ENCODE peak calls at places on chromosome 3, in eight cellular contexts. One of them, this sample, is unnamed.

GRCh38 chr3:147930417-147930816 is 521.3 kb downstream of the ZIC1 start:
- DNase-seq in HL-60: no peak
- DNase-seq in tibial nerve: no peak
- DNase-seq in fibroblast of villous mesenchyme: peak; percentile 4
- DNase-seq in brain microvascular endothelial cell: peak; percentile 54
- DNase-seq in A549: peak; percentile 6
- DNase-seq in NT2/D1: no peak
- DNase-seq in cardiac muscle cell: no peak
- DNase-seq in this sample: no peak

GRCh38 chr3:3237979-3238378 is 58.5 kb upstream of the CRBN start:
- DNase-seq in HL-60: no peak
- DNase-seq in tibial nerve: no peak
- DNase-seq in fibroblast of villous mesenchyme: no peak
- DNase-seq in brain microvascular endothelial cell: no peak
- DNase-seq in A549: no peak
- DNase-seq in NT2/D1: no peak
- DNase-seq in cardiac muscle cell: no peak
- DNase-seq in this sample: no peak

GRCh38 chr3:143847787-143848631 is at the start of gene SLC9A9:
- DNase-seq in HL-60: no peak
- DNase-seq in tibial nerve: no peak
- DNase-seq in fibroblast of villous mesenchyme: peak; percentile 78
- DNase-seq in brain microvascular endothelial cell: peak; percentile 73
- DNase-seq in A549: no peak
- DNase-seq in NT2/D1: peak; percentile 8
- DNase-seq in cardiac muscle cell: peak; percentile 49
- DNase-seq in this sample: peak; percentile 43

GRCh38 chr3:190709351-190709773 is 153.1 kb downstream of the GMNC start:
- DNase-seq in HL-60: no peak
- DNase-seq in tibial nerve: no peak
- DNase-seq in fibroblast of villous mesenchyme: no peak
- DNase-seq in brain microvascular endothelial cell: peak; percentile 38
- DNase-seq in A549: no peak
- DNase-seq in NT2/D1: no peak
- DNase-seq in cardiac muscle cell: no peak
- DNase-seq in this sample: peak; percentile 69

GRCh38 chr3:156816091-156816793 is 9.9 kb upstream of the LEKR1 start:
- DNase-seq in HL-60: no peak
- DNase-seq in tibial nerve: no peak
- DNase-seq in fibroblast of villous mesenchyme: peak; percentile 52
- DNase-seq in brain microvascular endothelial cell: peak; percentile 66
- DNase-seq in A549: peak; percentile 50
- DNase-seq in NT2/D1: no peak
- DNase-seq in cardiac muscle cell: peak; percentile 34
- DNase-seq in this sample: no peak

GRCh38 chr3:139353920-139354556 is 10.2 kb downstream of the MRPS22 start:
- DNase-seq in HL-60: peak; percentile 36
- DNase-seq in tibial nerve: no peak
- DNase-seq in fibroblast of villous mesenchyme: peak; percentile 64
- DNase-seq in brain microvascular endothelial cell: peak; percentile 58
- DNase-seq in A549: peak; percentile 66
- DNase-seq in NT2/D1: peak; percentile 57
- DNase-seq in cardiac muscle cell: peak; percentile 56
- DNase-seq in this sample: peak; percentile 67

GRCh38 chr3:149330609-149331008 is 2.8 kb downstream of the TM4SF18 start:
- DNase-seq in HL-60: no peak
- DNase-seq in tibial nerve: no peak
- DNase-seq in fibroblast of villous mesenchyme: no peak
- DNase-seq in brain microvascular endothelial cell: no peak
- DNase-seq in A549: peak; percentile 54
- DNase-seq in NT2/D1: no peak
- DNase-seq in cardiac muscle cell: no peak
- DNase-seq in this sample: no peak

GRCh38 chr3:110479676-110480075 is 591.9 kb upstream of the NECTIN3 start:
- DNase-seq in HL-60: no peak
- DNase-seq in tibial nerve: no peak
- DNase-seq in fibroblast of villous mesenchyme: no peak
- DNase-seq in brain microvascular endothelial cell: no peak
- DNase-seq in A549: no peak
- DNase-seq in NT2/D1: no peak
- DNase-seq in cardiac muscle cell: no peak
- DNase-seq in this sample: no peak

GRCh38 chr3:66381621-66382020 is 119.2 kb downstream of the LRIG1 start:
- DNase-seq in HL-60: no peak
- DNase-seq in tibial nerve: no peak
- DNase-seq in fibroblast of villous mesenchyme: no peak
- DNase-seq in brain microvascular endothelial cell: no peak
- DNase-seq in A549: no peak
- DNase-seq in NT2/D1: no peak
- DNase-seq in cardiac muscle cell: no peak
- DNase-seq in this sample: no peak

DNA sequence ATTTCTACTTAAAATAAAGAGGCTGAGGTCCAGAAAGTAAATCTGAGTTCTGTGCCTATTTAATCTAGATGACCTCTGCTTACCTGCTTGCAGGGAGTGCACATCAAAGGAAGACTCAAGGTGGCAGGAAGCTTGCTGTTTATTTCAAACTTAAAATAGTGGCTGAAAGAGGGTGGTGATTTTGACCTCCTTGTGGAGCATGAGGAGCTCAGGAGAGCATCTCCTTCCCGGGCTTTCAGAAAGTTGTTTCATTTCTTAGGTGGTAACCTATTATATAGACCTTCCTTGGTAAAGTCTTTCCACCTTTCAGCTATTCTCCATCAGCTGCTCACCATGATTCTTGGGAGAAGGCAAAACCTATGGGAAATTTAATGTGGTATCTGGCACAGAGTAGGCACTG is 494 bp downstream of the GCSAM start:
- DNase-seq in HL-60: no peak
- DNase-seq in tibial nerve: no peak
- DNase-seq in fibroblast of villous mesenchyme: no peak
- DNase-seq in brain microvascular endothelial cell: no peak
- DNase-seq in A549: no peak
- DNase-seq in NT2/D1: no peak
- DNase-seq in cardiac muscle cell: no peak
- DNase-seq in this sample: no peak
- H3K4me3 ChIP-seq in HL-60: no peak overlapping the region
- H3K4me3 ChIP-seq in tibial nerve: no peak overlapping the region
- H3K4me3 ChIP-seq in fibroblast of villous mesenchyme: no peak overlapping the region
- H3K4me3 ChIP-seq in brain microvascular endothelial cell: no peak overlapping the region
- H3K4me3 ChIP-seq in A549: no peak overlapping the region
- H3K4me3 ChIP-seq in NT2/D1: no peak overlapping the region
- H3K4me3 ChIP-seq in cardiac muscle cell: no peak overlapping the region
- H3K4me3 ChIP-seq in this sample: no peak overlapping the region

GRCh38 chr3:13480340-13481318 is 523 bp downstream of the HDAC11 start:
- DNase-seq in HL-60: no peak
- DNase-seq in tibial nerve: no peak
- DNase-seq in fibroblast of villous mesenchyme: peak; percentile 14
- DNase-seq in brain microvascular endothelial cell: no peak
- DNase-seq in A549: no peak
- DNase-seq in NT2/D1: no peak
- DNase-seq in cardiac muscle cell: no peak
- DNase-seq in this sample: no peak
- H3K4me3 ChIP-seq in HL-60: peak overlapping the region; percentile 36
- H3K4me3 ChIP-seq in tibial nerve: peak overlapping the region; percentile 52
- H3K4me3 ChIP-seq in fibroblast of villous mesenchyme: peak overlapping the region; percentile 67
- H3K4me3 ChIP-seq in brain microvascular endothelial cell: peak overlapping the region; percentile 54
- H3K4me3 ChIP-seq in A549: peak overlapping the region; percentile 77
- H3K4me3 ChIP-seq in NT2/D1: peak overlapping the region; percentile 59
- H3K4me3 ChIP-seq in cardiac muscle cell: peak overlapping the region; percentile 45
- H3K4me3 ChIP-seq in this sample: peak overlapping the region; percentile 36

GRCh38 chr3:151314593-151314992 is 2.0 kb downstream of the GPR87 start:
- DNase-seq in HL-60: no peak
- DNase-seq in tibial nerve: no peak
- DNase-seq in fibroblast of villous mesenchyme: no peak
- DNase-seq in brain microvascular endothelial cell: no peak
- DNase-seq in A549: no peak
- DNase-seq in NT2/D1: no peak
- DNase-seq in cardiac muscle cell: no peak
- DNase-seq in this sample: no peak
- H3K4me3 ChIP-seq in HL-60: no peak overlapping the region
- H3K4me3 ChIP-seq in tibial nerve: no peak overlapping the region
- H3K4me3 ChIP-seq in fibroblast of villous mesenchyme: no peak overlapping the region
- H3K4me3 ChIP-seq in brain microvascular endothelial cell: no peak overlapping the region
- H3K4me3 ChIP-seq in A549: no peak overlapping the region
- H3K4me3 ChIP-seq in NT2/D1: no peak overlapping the region
- H3K4me3 ChIP-seq in cardiac muscle cell: no peak overlapping the region
- H3K4me3 ChIP-seq in this sample: no peak overlapping the region

GRCh38 chr3:61199843-61200242 is 51.4 kb downstream of the FHIT start:
- DNase-seq in HL-60: no peak
- DNase-seq in tibial nerve: no peak
- DNase-seq in fibroblast of villous mesenchyme: no peak
- DNase-seq in brain microvascular endothelial cell: no peak
- DNase-seq in A549: no peak
- DNase-seq in NT2/D1: no peak
- DNase-seq in cardiac muscle cell: no peak
- DNase-seq in this sample: no peak

GRCh38 chr3:61192222-61192621 is 59.0 kb downstream of the FHIT start:
- DNase-seq in HL-60: no peak
- DNase-seq in tibial nerve: no peak
- DNase-seq in fibroblast of villous mesenchyme: no peak
- DNase-seq in brain microvascular endothelial cell: no peak
- DNase-seq in A549: no peak
- DNase-seq in NT2/D1: no peak
- DNase-seq in cardiac muscle cell: no peak
- DNase-seq in this sample: no peak

GRCh38 chr3:61200255-61200654 is 51.0 kb downstream of the FHIT start:
- DNase-seq in HL-60: peak; percentile 16
- DNase-seq in tibial nerve: no peak
- DNase-seq in fibroblast of villous mesenchyme: no peak
- DNase-seq in brain microvascular endothelial cell: no peak
- DNase-seq in A549: no peak
- DNase-seq in NT2/D1: no peak
- DNase-seq in cardiac muscle cell: no peak
- DNase-seq in this sample: no peak

GRCh38 chr3:61194892-61195538 is 56.2 kb downstream of the FHIT start:
- DNase-seq in HL-60: no peak
- DNase-seq in tibial nerve: no peak
- DNase-seq in fibroblast of villous mesenchyme: no peak
- DNase-seq in brain microvascular endothelial cell: no peak
- DNase-seq in A549: no peak
- DNase-seq in NT2/D1: no peak
- DNase-seq in cardiac muscle cell: no peak
- DNase-seq in this sample: no peak
- H3K4me3 ChIP-seq in HL-60: no peak overlapping the region
- H3K4me3 ChIP-seq in tibial nerve: no peak overlapping the region
- H3K4me3 ChIP-seq in fibroblast of villous mesenchyme: no peak overlapping the region
- H3K4me3 ChIP-seq in brain microvascular endothelial cell: no peak overlapping the region
- H3K4me3 ChIP-seq in A549: no peak overlapping the region
- H3K4me3 ChIP-seq in NT2/D1: no peak overlapping the region
- H3K4me3 ChIP-seq in cardiac muscle cell: no peak overlapping the region
- H3K4me3 ChIP-seq in this sample: no peak overlapping the region

GRCh38 chr3:141076821-141077571 is 25.8 kb downstream of the SPSB4 start:
- DNase-seq in HL-60: peak; percentile 47
- DNase-seq in tibial nerve: no peak
- DNase-seq in fibroblast of villous mesenchyme: peak; percentile 20
- DNase-seq in brain microvascular endothelial cell: peak; percentile 73
- DNase-seq in A549: no peak
- DNase-seq in NT2/D1: no peak
- DNase-seq in cardiac muscle cell: peak; percentile 63
- DNase-seq in this sample: peak; percentile 55
- H3K4me3 ChIP-seq in HL-60: no peak overlapping the region
- H3K4me3 ChIP-seq in tibial nerve: peak overlapping the region; percentile 24
- H3K4me3 ChIP-seq in fibroblast of villous mesenchyme: peak overlapping the region; percentile 1
- H3K4me3 ChIP-seq in brain microvascular endothelial cell: peak overlapping the region; percentile 49
- H3K4me3 ChIP-seq in A549: no peak overlapping the region
- H3K4me3 ChIP-seq in NT2/D1: no peak overlapping the region
- H3K4me3 ChIP-seq in cardiac muscle cell: no peak overlapping the region
- H3K4me3 ChIP-seq in this sample: no peak overlapping the region

GRCh38 chr3:129658156-129658843 is 51.8 kb upstream of the PLXND1 start:
- DNase-seq in HL-60: no peak
- DNase-seq in tibial nerve: no peak
- DNase-seq in fibroblast of villous mesenchyme: no peak
- DNase-seq in brain microvascular endothelial cell: no peak
- DNase-seq in A549: no peak
- DNase-seq in NT2/D1: no peak
- DNase-seq in cardiac muscle cell: no peak
- DNase-seq in this sample: no peak
- H3K4me3 ChIP-seq in HL-60: no peak overlapping the region
- H3K4me3 ChIP-seq in tibial nerve: no peak overlapping the region
- H3K4me3 ChIP-seq in fibroblast of villous mesenchyme: no peak overlapping the region
- H3K4me3 ChIP-seq in brain microvascular endothelial cell: no peak overlapping the region
- H3K4me3 ChIP-seq in A549: no peak overlapping the region
- H3K4me3 ChIP-seq in NT2/D1: no peak overlapping the region
- H3K4me3 ChIP-seq in cardiac muscle cell: no peak overlapping the region
- H3K4me3 ChIP-seq in this sample: no peak overlapping the region

DNA sequence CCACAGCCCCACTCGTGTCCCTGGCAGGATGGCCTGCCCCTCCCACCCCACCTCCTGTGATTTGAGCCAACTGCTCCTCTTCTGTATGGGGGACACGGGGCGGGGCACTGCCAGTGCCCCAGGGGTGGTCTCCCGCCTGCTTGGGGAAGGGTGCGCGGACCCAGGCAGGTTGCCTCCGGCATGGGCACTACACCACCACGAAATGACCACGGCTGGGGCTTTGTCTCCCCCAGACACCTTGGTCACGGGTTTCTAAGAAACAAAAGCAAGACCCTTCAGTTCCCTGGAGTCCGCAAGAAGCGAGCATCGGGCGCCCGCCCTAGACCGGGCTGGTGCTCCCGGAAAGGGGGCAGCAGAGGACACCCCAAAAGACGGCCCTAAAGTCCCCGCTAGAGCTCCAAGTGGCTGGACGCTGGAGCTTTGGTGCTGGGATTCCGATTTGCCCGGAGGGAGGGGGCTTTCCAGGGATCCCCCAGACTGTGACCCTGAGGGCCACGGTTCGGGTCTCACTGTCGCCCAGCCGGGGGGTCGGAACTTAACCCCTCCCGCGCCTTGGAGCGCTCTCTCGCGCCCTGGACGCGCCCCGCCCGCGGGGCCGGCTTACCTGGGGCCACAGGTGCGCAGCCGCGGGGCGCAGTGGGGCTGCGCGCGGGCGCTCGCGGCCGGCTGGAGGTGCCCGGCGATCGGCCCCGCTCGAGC is 219.5 kb upstream of the PRICKLE2 start:
- DNase-seq in HL-60: no peak
- DNase-seq in tibial nerve: no peak
- DNase-seq in fibroblast of villous mesenchyme: no peak
- DNase-seq in brain microvascular endothelial cell: no peak
- DNase-seq in A549: no peak
- DNase-seq in NT2/D1: no peak
- DNase-seq in cardiac muscle cell: no peak
- DNase-seq in this sample: no peak
- H3K4me3 ChIP-seq in HL-60: no peak overlapping the region
- H3K4me3 ChIP-seq in tibial nerve: peak overlapping the region; percentile 36
- H3K4me3 ChIP-seq in fibroblast of villous mesenchyme: peak overlapping the region; percentile 81
- H3K4me3 ChIP-seq in brain microvascular endothelial cell: peak overlapping the region; percentile 64
- H3K4me3 ChIP-seq in A549: peak overlapping the region; percentile 88
- H3K4me3 ChIP-seq in NT2/D1: peak overlapping the region; percentile 78
- H3K4me3 ChIP-seq in cardiac muscle cell: peak overlapping the region; percentile 63
- H3K4me3 ChIP-seq in this sample: no peak overlapping the region